ENCODE peak calls at places on chromosomes 3 and 15, in six cellular contexts. F is lower leg skin, I is astrocyte of the cerebellum, J is epithelial cell of esophagus, Y is cardiac fibroblast, T is foreskin fibroblast. A is an unnamed sample.

GRCh38 chr15:49387471-49387870 is 35.6 kb upstream of the FGF7 start:
- DNase-seq in F (no peak), I (no peak), J (no peak), Y (no peak), T (no peak), A (no peak)

GRCh38 chr3:70342149-70342548 is 29.7 kb upstream of the MDFIC2 start:
- DNase-seq in F (no peak), I (no peak), J (peak), Y (no peak), T (no peak), A (no peak)

GRCh38 chr3:37221407-37221806 is 47.0 kb upstream of the LRRFIP2 start:
- DNase-seq in F (no peak), I (peak), J (peak), Y (peak), T (peak), A (peak)

GRCh38 chr3:44926172-44926571 is 49.8 kb downstream of the ZDHHC3 start:
- DNase-seq in F (no peak), I (no peak), J (no peak), Y (no peak), T (no peak), A (no peak)

GRCh38 chr3:171204942-171205341 is 178.4 kb upstream of the SLC2A2 start:
- DNase-seq in F (no peak), I (no peak), J (peak), Y (peak), T (no peak), A (no peak)

GRCh38 chr15:50257924-50258323 is 7.6 kb downstream of the HDC start:
- DNase-seq in F (no peak), I (no peak), J (peak), Y (peak), T (peak), A (no peak)

GRCh38 chr3:42078686-42079085 is 12.5 kb upstream of the TRAK1 start:
- DNase-seq in F (no peak), I (no peak), J (no peak), Y (no peak), T (peak), A (no peak)

GRCh38 chr15:60184579-60184978 is 180.5 kb downstream of the FOXB1 start:
- DNase-seq in F (no peak), I (no peak), J (peak), Y (no peak), T (peak), A (no peak)

GRCh38 chr15:49644364-49644794 is 23.5 kb downstream of the DTWD1 start:
- DNase-seq in F (no peak), I (no peak), J (no peak), Y (peak), T (peak), A (no peak)

GRCh38 chr15:101111570-101112262 is 140.1 kb downstream of the CHSY1 start:
- DNase-seq in F (no peak), I (no peak), J (no peak), Y (no peak), T (no peak), A (no peak)

GRCh38 chr3:4750306-4751056 is 228.8 kb upstream of the BHLHE40 start:
- DNase-seq in F (no peak), I (no peak), J (peak), Y (peak), T (no peak), A (no peak)

GRCh38 chr3:58041182-58041825 is 33.1 kb downstream of the FLNB start:
- DNase-seq in F (no peak), I (peak), J (peak), Y (no peak), T (no peak), A (no peak)

GRCh38 chr3:115758076-115758763 is 134.9 kb downstream of the GAP43 start:
- DNase-seq in F (no peak), I (no peak), J (no peak), Y (no peak), T (no peak), A (no peak)

GRCh38 chr15:63469190-63469589 is 35.2 kb upstream of the USP3 start:
- DNase-seq in F (no peak), I (no peak), J (no peak), Y (no peak), T (no peak), A (no peak)

GRCh38 chr3:162538466-162538865 is 1041.9 kb downstream of the OTOL1 start:
- DNase-seq in F (no peak), I (no peak), J (no peak), Y (no peak), T (peak), A (no peak)

GRCh38 chr3:14522768-14523167 is 17.4 kb downstream of the GRIP2 start:
- DNase-seq in F (no peak), I (no peak), J (no peak), Y (no peak), T (no peak), A (no peak)

GRCh38 chr3:17820275-17820674 is 77.8 kb upstream of the TBC1D5 start:
- DNase-seq in F (no peak), I (no peak), J (no peak), Y (no peak), T (no peak), A (no peak)

GRCh38 chr15:74884428-74885223 is 5.2 kb upstream of the MPI start:
- DNase-seq in F (no peak), I (no peak), J (peak), Y (peak), T (peak), A (no peak)

GRCh38 chr3:117507958-117508357 is 798.4 kb downstream of the TUSC7 start:
- DNase-seq in F (no peak), I (no peak), J (no peak), Y (no peak), T (no peak), A (no peak)

GRCh38 chr3:27570421-27571106 is 86.4 kb upstream of the SLC4A7 start:
- DNase-seq in F (peak), I (no peak), J (no peak), Y (no peak), T (no peak), A (no peak)

GRCh38 chr15:101145362-101145761 is 106.5 kb downstream of the CHSY1 start:
- DNase-seq in F (no peak), I (no peak), J (no peak), Y (no peak), T (no peak), A (no peak)

GRCh38 chr15:67799801-67800205 is 25.5 kb upstream of the SKOR1 start:
- DNase-seq in F (no peak), I (no peak), J (no peak), Y (no peak), T (no peak), A (no peak)

GRCh38 chr3:122021811-122022401 is at the start of gene ILDR1:
- DNase-seq in F (no peak), I (no peak), J (peak), Y (no peak), T (no peak), A (no peak)

GRCh38 chr3:151308089-151308488 is 8.5 kb downstream of the GPR87 start:
- DNase-seq in F (no peak), I (no peak), J (peak), Y (no peak), T (peak), A (no peak)

GRCh38 chr15:43776718-43777292 is at the start of gene ELL3:
- DNase-seq in F (peak), I (no peak), J (peak), Y (peak), T (peak), A (no peak)

GRCh38 chr3:119352235-119352634 is 58.1 kb downstream of the ARHGAP31 start:
- DNase-seq in F (no peak), I (no peak), J (peak), Y (no peak), T (no peak), A (no peak)

GRCh38 chr15:95996494-95996893 is 334.0 kb upstream of the NR2F2 start:
- DNase-seq in F (no peak), I (peak), J (no peak), Y (no peak), T (peak), A (no peak)

GRCh38 chr3:150414273-150414672 is 6.2 kb downstream of the TSC22D2 start:
- DNase-seq in F (no peak), I (no peak), J (peak), Y (peak), T (peak), A (no peak)

GRCh38 chr15:38254065-38254883 is 1.6 kb downstream of the SPRED1 start:
- DNase-seq in F (peak), I (no peak), J (peak), Y (peak), T (peak), A (no peak)

GRCh38 chr15:100256985-100257650 is 84.7 kb downstream of the ADAMTS17 start:
- DNase-seq in F (no peak), I (no peak), J (no peak), Y (no peak), T (no peak), A (no peak)

GRCh38 chr3:182248349-182248880 is 536.7 kb downstream of the SOX2 start:
- DNase-seq in F (no peak), I (no peak), J (peak), Y (no peak), T (no peak), A (no peak)
- TF ChIP-seq CTCF in F (no peak), I (peak), J (peak), Y (no peak), T (no peak), A (no peak)

GRCh38 chr3:48594431-48595049 is 589 bp downstream of the COL7A1 start:
- DNase-seq in F (no peak), I (no peak), J (peak), Y (no peak), T (peak), A (no peak)
- H3K4me3 ChIP-seq in F (peak), I (peak), J (peak), Y (peak), T (peak), A (peak)

DNA sequence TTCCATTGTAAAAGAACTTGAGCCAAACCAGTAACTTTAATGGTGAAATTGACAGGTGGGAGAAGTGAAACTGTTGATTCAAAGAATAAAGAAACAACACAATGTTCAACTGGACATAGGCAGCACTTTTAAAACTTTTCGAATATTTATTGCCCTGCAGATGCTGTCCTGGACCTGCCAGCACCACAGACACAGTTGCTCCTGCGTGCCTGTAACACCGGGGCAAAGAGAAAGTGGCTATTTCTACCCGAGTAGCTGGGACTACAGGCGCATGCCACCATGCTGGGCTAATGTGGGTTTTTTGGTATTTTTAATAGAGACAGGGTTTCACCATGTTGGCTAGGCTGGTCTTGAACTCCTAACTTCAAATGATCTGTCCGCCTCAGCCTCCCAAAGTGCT is 7.4 kb downstream of the IL5RA start:
- DNase-seq in F (no peak), I (no peak), J (no peak), Y (no peak), T (no peak), A (no peak)
- TF ChIP-seq CTCF in F (no peak), I (no peak), J (no peak), Y (no peak), T (no peak), A (no peak)

GRCh38 chr3:33660035-33660434 is 58.0 kb downstream of the CLASP2 start:
- DNase-seq in F (no peak), I (no peak), J (no peak), Y (no peak), T (no peak), A (no peak)
- H3K4me3 ChIP-seq in F (no peak), I (peak), J (no peak), Y (no peak), T (peak), A (no peak)

GRCh38 chr3:188834349-188834748 is 337.4 kb upstream of the TPRG1 start:
- DNase-seq in F (no peak), I (no peak), J (no peak), Y (no peak), T (no peak), A (no peak)
- TF ChIP-seq CTCF in F (no peak), I (no peak), J (no peak), Y (no peak), T (no peak), A (no peak)

GRCh38 chr15:97976766-97977503 is 16.4 kb downstream of the ARRDC4 start:
- DNase-seq in F (no peak), I (no peak), J (peak), Y (no peak), T (no peak), A (no peak)
- H3K4me3 ChIP-seq in F (no peak), I (no peak), J (no peak), Y (no peak), T (no peak), A (no peak)